ENCODE peak calls at places on chromosomes 5 and 9, in nine cellular contexts. X is uterus; F is CD8-positive, alpha-beta T cell; Z is adrenal gland; O is lower lobe of right lung; D is pancreas; K is fibroblast of lung; J is Karpas-422; L is spleen. P is an unnamed sample.

GRCh38 chr5:64923151-64923685 is 154.5 kb downstream of the CWC27 start:
- DNase-seq in X (no peak), F (no peak), O (no peak), J (no peak), Z (no peak), K (peak; percentile 40), D (no peak), L (no peak), P (no peak)

GRCh38 chr9:87869082-87869481 is 13.6 kb upstream of the SPATA31E1 start:
- DNase-seq in J (no peak), X (no peak), L (no peak), O (no peak), K (no peak), Z (no peak), D (no peak), F (no peak), P (peak; percentile 37)

GRCh38 chr5:41083306-41083705 is 12.2 kb upstream of the MROH2B start:
- DNase-seq in Z (no peak), F (no peak), D (no peak), X (no peak), L (no peak), K (no peak), J (no peak), O (no peak), P (no peak)

GRCh38 chr9:16866542-16866941 is 3.9 kb downstream of the BNC2 start:
- DNase-seq in J (no peak), Z (no peak), O (no peak), K (peak; percentile 77), D (no peak), F (no peak), X (no peak), L (no peak), P (no peak)

GRCh38 chr9:136507992-136508375 is 25.1 kb upstream of the SEC16A start:
- DNase-seq in K (no peak), Z (no peak), D (no peak), L (no peak), J (no peak), X (no peak), F (no peak), O (no peak), P (no peak)

GRCh38 chr5:127899214-127899610 is 184.4 kb upstream of the SLC12A2 start:
- DNase-seq in J (no peak), D (no peak), K (peak; percentile 61), F (no peak), O (no peak), L (no peak), X (no peak), Z (no peak), P (no peak)

GRCh38 chr5:170751631-170752030 is 31.9 kb upstream of the GABRP start:
- DNase-seq in J (no peak), Z (no peak), D (no peak), K (no peak), X (no peak), F (no peak), L (no peak), O (no peak), P (no peak)

GRCh38 chr9:13487936-13488335 is 208.4 kb upstream of the MPDZ start:
- DNase-seq in K (no peak), Z (no peak), O (no peak), L (no peak), X (no peak), D (no peak), J (peak; percentile 50), F (no peak), P (no peak)

GRCh38 chr5:96933764-96934163 is 2.1 kb upstream of the LNPEP start:
- DNase-seq in J (no peak), Z (no peak), D (no peak), L (no peak), F (no peak), O (no peak), K (no peak), X (no peak), P (no peak)

GRCh38 chr9:95015569-95015968 is 289.1 kb downstream of the AOPEP start:
- DNase-seq in F (no peak), O (no peak), L (no peak), J (no peak), Z (no peak), D (no peak), K (no peak), X (no peak), P (no peak)

GRCh38 chr9:70411930-70412677 is 2.4 kb downstream of the KLF9 start:
- DNase-seq in Z (peak; percentile 82), L (peak; percentile 92), O (peak; percentile 85), J (no peak), D (peak; percentile 79), K (peak; percentile 94), X (peak; percentile 62), F (peak; percentile 52), P (peak; percentile 87)

GRCh38 chr5:6812800-6813731 is 99.8 kb downstream of the TENT4A start:
- DNase-seq in L (no peak), D (peak; percentile 84), F (no peak), J (no peak), X (peak; percentile 37), Z (peak; percentile 67), K (peak; percentile 28), O (no peak), P (no peak)

GRCh38 chr5:119328753-119329602 is 26.8 kb upstream of the TNFAIP8 start:
- DNase-seq in D (no peak), K (peak; percentile 93), X (no peak), L (no peak), F (peak; percentile 34), O (no peak), J (no peak), Z (no peak), P (no peak)

GRCh38 chr5:144972317-144972716 is 801.6 kb downstream of the KCTD16 start:
- DNase-seq in D (no peak), O (no peak), F (no peak), Z (no peak), L (no peak), J (no peak), X (no peak), K (no peak), P (no peak)

GRCh38 chr9:13550519-13550918 is 271.0 kb upstream of the MPDZ start:
- DNase-seq in F (no peak), K (no peak), D (no peak), L (no peak), X (no peak), O (no peak), J (no peak), Z (no peak), P (no peak)

GRCh38 chr9:92807757-92808725 is 43.4 kb upstream of the BICD2 start:
- DNase-seq in D (no peak), J (no peak), Z (no peak), L (peak; percentile 76), X (no peak), O (no peak), K (no peak), F (peak; percentile 16), P (no peak)

GRCh38 chr9:124285903-124286291 is 28.1 kb downstream of the NEK6 start:
- DNase-seq in F (peak; percentile 30), D (no peak), K (peak; percentile 98), Z (peak; percentile 79), X (peak; percentile 81), O (peak; percentile 81), J (no peak), L (peak; percentile 86), P (peak; percentile 84)
- H3K27ac ChIP-seq in F (no peak overlapping the region), D (peak overlapping the region; percentile 70), K (peak overlapping the region; percentile 94), Z (peak overlapping the region; percentile 67), X (peak overlapping the region; percentile 88), O (peak overlapping the region; percentile 85), J (peak overlapping the region; percentile 57), L (peak overlapping the region; percentile 85), P (peak overlapping the region; percentile 46)

GRCh38 chr5:140267201-140267540 is 35.7 kb downstream of the PFDN1 start:
- DNase-seq in K (no peak), L (no peak), D (no peak), Z (no peak), F (no peak), J (no peak), X (no peak), O (no peak), P (no peak)

GRCh38 chr5:140266471-140267200 is 36.3 kb downstream of the PFDN1 start:
- DNase-seq in O (no peak), K (no peak), Z (no peak), L (no peak), X (no peak), F (no peak), D (no peak), J (no peak), P (no peak)

GRCh38 chr5:140262839-140263238 is 40.1 kb downstream of the PFDN1 start:
- DNase-seq in X (no peak), L (no peak), O (no peak), F (no peak), D (no peak), J (no peak), Z (no peak), K (no peak), P (no peak)

GRCh38 chr5:140267559-140268018 is 35.3 kb downstream of the PFDN1 start:
- DNase-seq in J (no peak), Z (no peak), L (no peak), D (no peak), O (no peak), K (no peak), F (no peak), X (no peak), P (no peak)

GRCh38 chr5:140265845-140266244 is 37.1 kb downstream of the PFDN1 start:
- DNase-seq in L (no peak), X (no peak), D (no peak), O (no peak), K (no peak), F (no peak), J (no peak), Z (no peak), P (no peak)
- H3K4me1 ChIP-seq in L (peaks cover 49% of the 10 kb centered on the region), X (no peaks in the 10 kb centered on the region), D (peaks cover 37% of the 10 kb centered on the region), O (peaks cover 39% of the 10 kb centered on the region), K (peaks cover 6% of the 10 kb centered on the region), F (peaks cover 24% of the 10 kb centered on the region), J (peaks cover 10% of the 10 kb centered on the region), Z (peaks cover 16% of the 10 kb centered on the region), P (peaks cover 6% of the 10 kb centered on the region)

DNA sequence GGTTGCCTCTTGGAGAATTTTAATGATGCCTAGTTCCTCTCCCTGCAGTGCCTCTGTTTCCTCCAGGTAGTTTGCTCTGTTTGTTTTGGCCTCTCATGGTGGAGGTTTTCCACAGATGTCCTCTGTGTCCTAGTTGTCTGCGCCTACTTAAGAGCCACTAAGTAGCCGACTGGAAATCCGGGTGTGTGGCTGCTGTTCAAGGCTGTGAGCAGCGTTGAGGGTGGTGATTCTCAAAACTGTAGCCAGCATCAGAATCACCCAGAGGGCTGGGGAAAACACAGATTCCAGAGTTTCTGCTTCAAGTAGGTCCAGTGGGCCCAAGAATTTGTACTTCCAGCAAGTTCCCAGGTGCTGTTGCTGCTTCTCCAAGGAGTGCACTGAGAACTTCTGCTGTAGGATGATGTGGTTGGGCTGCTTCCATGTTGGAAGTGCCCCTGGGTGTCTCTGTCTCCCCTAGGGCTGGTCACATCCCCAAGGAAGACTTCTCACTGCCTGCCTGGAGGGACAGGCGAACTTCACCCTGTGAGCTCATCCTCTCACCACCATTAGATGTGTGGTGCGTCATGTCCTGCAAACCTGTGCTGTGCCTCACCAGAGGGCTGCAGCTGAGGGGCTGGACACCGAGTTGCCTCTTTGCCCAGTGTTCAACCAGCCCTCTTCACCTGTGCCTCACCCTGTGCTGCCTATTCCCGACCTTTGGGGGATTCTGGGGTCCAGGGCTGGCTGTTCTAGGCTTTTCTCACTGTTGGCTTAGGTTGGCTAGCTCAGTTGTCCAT is 34.8 kb downstream of the SECISBP2 start:
- DNase-seq in F (no peak), L (no peak), O (no peak), X (no peak), K (no peak), D (no peak), J (no peak), Z (peak; percentile 18), P (no peak)
- H3K27ac ChIP-seq in F (no peak overlapping the region), L (peak overlapping the region; percentile 54), O (no peak overlapping the region), X (no peak overlapping the region), K (no peak overlapping the region), D (no peak overlapping the region), J (no peak overlapping the region), Z (peak overlapping the region; percentile 67), P (no peak overlapping the region)

GRCh38 chr5:56078675-56079500 is 84.1 kb upstream of the IL6ST start:
- DNase-seq in O (no peak), X (peak; percentile 48), D (no peak), J (no peak), F (no peak), L (no peak), Z (no peak), K (peak; percentile 85), P (peak; percentile 56)
- H3K4me1 ChIP-seq in O (peaks cover 29% of the 10 kb centered on the region), X (no peaks in the 10 kb centered on the region), D (peaks cover 14% of the 10 kb centered on the region), J (no peaks in the 10 kb centered on the region), F (peaks cover 25% of the 10 kb centered on the region), L (peaks cover 28% of the 10 kb centered on the region), Z (peaks cover 20% of the 10 kb centered on the region), K (peaks cover 9% of the 10 kb centered on the region), P (no peaks in the 10 kb centered on the region)